ENCODE peak calls at places on chromosomes 5 and 9, in nine cellular contexts. G is thoracic aorta, E is neural progenitor cell, D is ovary, C is astrocyte, Q is tibial nerve, Y is gastrocnemius medialis, P is heart right ventricle, J is stomach. S is an unnamed sample.
A peak's percentile ranks its signal among the peaks of the same experiment; 100 is the strongest.

GRCh38 chr9:4793412-4794005 is 765 bp downstream of the RCL1 start:
- DNase-seq in G (no peak), E (no peak), D (no peak), C (peak; percentile 9), Q (no peak), Y (peak; percentile 27), P (no peak), J (no peak), S (no peak)

GRCh38 chr9:87464110-87464991 is 33.3 kb upstream of the DAPK1 start:
- DNase-seq in G (no peak), E (no peak), D (no peak), C (no peak), Q (no peak), Y (no peak), P (no peak), J (no peak), S (no peak)

GRCh38 chr9:91740713-91741112 is 209.3 kb downstream of the ROR2 start:
- DNase-seq in G (no peak), E (no peak), D (peak; percentile 67), C (peak; percentile 53), Q (no peak), Y (no peak), P (no peak), J (no peak), S (peak; percentile 77)

GRCh38 chr9:2557693-2558092 is 63.9 kb upstream of the VLDLR start:
- DNase-seq in G (no peak), E (no peak), D (no peak), C (no peak), Q (no peak), Y (no peak), P (no peak), J (no peak), S (no peak)

GRCh38 chr9:85212209-85212608 is 529.5 kb downstream of the AGTPBP1 start:
- DNase-seq in G (no peak), E (no peak), D (no peak), C (peak; percentile 91), Q (no peak), Y (no peak), P (no peak), J (no peak), S (no peak)

GRCh38 chr5:172956936-172957335 is 2.3 kb upstream of the RPL26L1 start:
- DNase-seq in G (no peak), E (no peak), D (no peak), C (no peak), Q (no peak), Y (no peak), P (no peak), J (no peak), S (no peak)

GRCh38 chr9:13351768-13352386 is 72.4 kb upstream of the MPDZ start:
- DNase-seq in G (no peak), E (peak; percentile 64), D (no peak), C (peak; percentile 49), Q (no peak), Y (no peak), P (peak; percentile 40), J (no peak), S (peak; percentile 21)

GRCh38 chr9:32701321-32702022 is 66.0 kb upstream of the TAF1L start:
- DNase-seq in G (no peak), E (no peak), D (no peak), C (peak; percentile 42), Q (no peak), Y (no peak), P (no peak), J (no peak), S (no peak)

GRCh38 chr5:13536921-13537320 is 407.6 kb downstream of the DNAH5 start:
- DNase-seq in G (no peak), E (no peak), D (no peak), C (peak; percentile 1), Q (no peak), Y (no peak), P (no peak), J (no peak), S (no peak)

GRCh38 chr5:672329-673139 is 20.6 kb downstream of the TPPP start:
- DNase-seq in G (peak; percentile 78), E (peak; percentile 89), D (peak; percentile 91), C (peak; percentile 63), Q (no peak), Y (no peak), P (peak; percentile 90), J (peak; percentile 64), S (peak; percentile 78)

GRCh38 chr9:114894801-114895433 is 35.5 kb downstream of the TNFSF8 start:
- DNase-seq in G (no peak), E (no peak), D (no peak), C (peak; percentile 97), Q (no peak), Y (no peak), P (peak; percentile 29), J (no peak), S (no peak)

GRCh38 chr9:99050924-99051323 is 54.0 kb upstream of the TGFBR1 start:
- DNase-seq in G (no peak), E (no peak), D (no peak), C (no peak), Q (no peak), Y (no peak), P (no peak), J (no peak), S (no peak)
- H3K36me3 ChIP-seq in G (no peaks in the 10 kb centered on the region), E (no peaks in the 10 kb centered on the region), D (no peaks in the 10 kb centered on the region), C (no peaks in the 10 kb centered on the region), Q (no peaks in the 10 kb centered on the region), Y (no peaks in the 10 kb centered on the region), P (peaks cover 21% of the 10 kb centered on the region), J (peaks cover 22% of the 10 kb centered on the region), S (no peaks in the 10 kb centered on the region)

DNA sequence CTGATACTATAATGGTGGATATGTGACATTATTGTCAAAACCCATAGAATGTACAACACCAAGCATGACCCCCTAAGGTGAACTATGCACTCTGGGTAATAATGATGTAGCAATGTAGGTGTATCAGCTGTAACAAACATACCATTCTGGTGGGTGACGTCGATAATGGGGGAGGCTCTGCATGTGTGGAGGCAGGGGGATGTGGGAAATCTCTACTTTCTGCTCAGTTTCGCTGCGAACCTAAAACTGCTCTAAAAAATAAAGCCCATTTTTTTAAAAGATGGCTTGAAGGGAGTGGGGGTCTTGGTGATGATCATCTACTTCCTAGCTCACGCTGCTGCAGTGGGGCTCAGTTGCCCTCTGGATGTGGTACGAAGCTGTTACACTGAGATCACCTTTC is 51.1 kb downstream of the RASGEF1C start:
- DNase-seq in G (no peak), E (no peak), D (no peak), C (no peak), Q (no peak), Y (no peak), P (no peak), J (no peak), S (no peak)
- H3K27ac ChIP-seq in G (no peak overlapping the region), E (no peak overlapping the region), D (no peak overlapping the region), C (no peak overlapping the region), Q (no peak overlapping the region), Y (no peak overlapping the region), P (no peak overlapping the region), J (no peak overlapping the region), S (no peak overlapping the region)

GRCh38 chr9:113409883-113410206 is 630 bp downstream of the POLE3 start:
- DNase-seq in G (no peak), E (no peak), D (no peak), C (no peak), Q (no peak), Y (no peak), P (no peak), J (peak; percentile 29), S (no peak)
- TF ChIP-seq CTCF in G (no peak), E (no peak), D (no peak), C (no peak), Q (no peak), Y (no peak), P (no peak), J (no peak), S (no peak)

DNA sequence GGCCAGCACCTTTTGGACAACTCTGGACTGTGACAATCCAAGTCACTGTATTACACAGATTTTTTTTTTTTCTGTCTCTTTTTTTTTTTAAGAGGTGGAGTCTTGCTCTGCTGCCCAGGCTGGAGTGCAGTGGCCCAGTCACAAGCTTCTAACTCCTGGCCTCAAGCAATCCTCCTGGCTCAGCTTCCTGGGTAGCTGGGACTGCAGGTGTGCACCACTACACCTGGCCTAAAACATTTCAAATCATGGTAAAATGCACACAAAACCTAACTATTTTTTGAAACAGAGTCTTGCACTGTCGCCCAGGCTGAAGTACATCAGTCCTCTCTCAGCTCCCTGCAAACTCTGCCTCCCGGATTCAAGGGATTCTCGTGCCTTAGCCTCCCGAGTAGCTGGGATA is 7.2 kb upstream of the N4BP3 start:
- DNase-seq in G (no peak), E (no peak), D (no peak), C (no peak), Q (no peak), Y (no peak), P (no peak), J (no peak), S (no peak)
- H3K36me3 ChIP-seq in G (no peaks in the 10 kb centered on the region), E (no peaks in the 10 kb centered on the region), D (no peaks in the 10 kb centered on the region), C (no peaks in the 10 kb centered on the region), Q (no peaks in the 10 kb centered on the region), Y (no peaks in the 10 kb centered on the region), P (no peaks in the 10 kb centered on the region), J (no peaks in the 10 kb centered on the region), S (no peaks in the 10 kb centered on the region)

GRCh38 chr5:154849261-154849660 is 1.1 kb downstream of the FAXDC2 start:
- DNase-seq in G (no peak), E (no peak), D (no peak), C (no peak), Q (no peak), Y (no peak), P (no peak), J (no peak), S (no peak)

GRCh38 chr5:154844800-154845199 is 5.6 kb downstream of the FAXDC2 start:
- DNase-seq in G (no peak), E (no peak), D (no peak), C (no peak), Q (no peak), Y (no peak), P (no peak), J (no peak), S (no peak)

GRCh38 chr5:154849791-154850201 is 607 bp downstream of the FAXDC2 start:
- DNase-seq in G (no peak), E (no peak), D (no peak), C (peak; percentile 27), Q (no peak), Y (no peak), P (no peak), J (no peak), S (no peak)

GRCh38 chr5:154851351-154851750 is 948 bp upstream of the FAXDC2 start:
- DNase-seq in G (no peak), E (no peak), D (no peak), C (no peak), Q (no peak), Y (no peak), P (no peak), J (no peak), S (no peak)

DNA sequence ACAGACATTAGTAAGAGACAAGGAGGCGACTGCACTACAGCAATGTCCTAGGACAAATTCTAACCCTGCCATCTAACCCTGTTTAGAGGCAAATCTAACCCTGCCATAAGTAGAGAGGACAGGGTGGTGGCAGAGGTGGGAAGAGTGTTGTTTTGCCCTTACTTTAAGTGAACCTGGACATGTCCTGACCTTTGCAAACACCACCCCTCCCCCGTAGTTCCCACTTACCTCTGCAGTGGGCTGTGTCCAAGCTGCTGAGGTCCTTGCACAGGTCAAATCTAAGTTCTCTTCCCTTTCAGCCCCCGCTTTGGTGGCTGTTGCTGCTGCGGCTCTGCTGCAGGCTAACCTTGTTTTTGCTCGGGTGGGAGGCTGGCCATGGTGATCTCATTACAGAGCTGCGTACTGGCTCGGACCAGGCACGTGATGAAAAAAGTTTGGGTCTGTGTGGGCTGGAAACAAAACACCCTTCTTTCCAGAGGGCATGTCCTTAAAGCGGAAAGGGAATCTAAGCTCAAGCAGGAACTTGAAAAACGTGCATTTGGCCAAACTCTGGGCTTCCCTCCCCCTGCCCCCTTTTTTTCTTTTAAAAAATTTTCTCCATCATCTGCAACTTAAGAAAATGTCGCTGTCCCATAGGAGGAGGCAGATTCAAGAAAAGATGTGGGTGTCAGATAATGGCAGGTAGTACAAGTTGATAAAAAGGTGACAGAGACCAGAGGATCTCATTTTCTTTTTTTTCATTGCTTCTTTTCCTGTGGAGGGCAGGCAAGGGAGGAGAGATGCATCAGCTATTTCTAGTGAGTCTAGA is at the start of gene FAXDC2:
- DNase-seq in G (peak; percentile 55), E (peak; percentile 75), D (peak; percentile 82), C (peak; percentile 82), Q (peak; percentile 78), Y (peak; percentile 79), P (peak; percentile 87), J (peak; percentile 61), S (peak; percentile 81)
- H3K27ac ChIP-seq in G (peak within 1 kb of the TSS; percentile 78), E (no peak within 1 kb of the TSS), D (peak within 1 kb of the TSS; percentile 68), C (peak within 1 kb of the TSS; percentile 27), Q (peak within 1 kb of the TSS; percentile 89), Y (peak within 1 kb of the TSS; percentile 82), P (peak within 1 kb of the TSS; percentile 80), J (peak within 1 kb of the TSS; percentile 77), S (peak within 1 kb of the TSS; percentile 86)